ENCODE peak calls at places on chromosomes 6 and 20, in ten cellular contexts. One of them, this sample, is unnamed.
A peak's percentile ranks its signal among the peaks of the same experiment; 100 is the strongest.

GRCh38 chr6:35072698-35073055 is 68.5 kb downstream of the TCP11 start:
- DNase-seq in T follicular helper cell: no peak
- DNase-seq in tibial artery: no peak
- DNase-seq in breast epithelium: no peak
- DNase-seq in smooth muscle cell of the brain vasculature: no peak
- DNase-seq in NCI-H460: no peak
- DNase-seq in cerebellar nuclear complex: no peak
- DNase-seq in AG04450: no peak
- DNase-seq in SJSA1: no peak
- DNase-seq in effector CD4-positive, alpha-beta T cell: no peak
- DNase-seq in this sample: no peak

GRCh38 chr20:32522525-32522774 is 62.7 kb downstream of the NOL4L start:
- DNase-seq in cerebellar nuclear complex: no peak
- DNase-seq in breast epithelium: no peak
- DNase-seq in T follicular helper cell: no peak
- DNase-seq in effector CD4-positive, alpha-beta T cell: no peak
- DNase-seq in SJSA1: no peak
- DNase-seq in tibial artery: no peak
- DNase-seq in NCI-H460: no peak
- DNase-seq in AG04450: no peak
- DNase-seq in smooth muscle cell of the brain vasculature: no peak
- DNase-seq in this sample: no peak

GRCh38 chr6:160933256-160933655 is 58.3 kb upstream of the MAP3K4 start:
- DNase-seq in smooth muscle cell of the brain vasculature: no peak
- DNase-seq in breast epithelium: no peak
- DNase-seq in T follicular helper cell: no peak
- DNase-seq in NCI-H460: no peak
- DNase-seq in tibial artery: no peak
- DNase-seq in effector CD4-positive, alpha-beta T cell: no peak
- DNase-seq in SJSA1: no peak
- DNase-seq in cerebellar nuclear complex: no peak
- DNase-seq in AG04450: no peak
- DNase-seq in this sample: no peak

GRCh38 chr6:148075352-148075751 is 267.3 kb upstream of the SASH1 start:
- DNase-seq in AG04450: no peak
- DNase-seq in SJSA1: no peak
- DNase-seq in cerebellar nuclear complex: no peak
- DNase-seq in effector CD4-positive, alpha-beta T cell: no peak
- DNase-seq in smooth muscle cell of the brain vasculature: no peak
- DNase-seq in breast epithelium: no peak
- DNase-seq in T follicular helper cell: no peak
- DNase-seq in NCI-H460: no peak
- DNase-seq in tibial artery: no peak
- DNase-seq in this sample: no peak

GRCh38 chr6:53227847-53228246 is 79.2 kb upstream of the GCM1 start:
- DNase-seq in tibial artery: no peak
- DNase-seq in breast epithelium: no peak
- DNase-seq in cerebellar nuclear complex: no peak
- DNase-seq in effector CD4-positive, alpha-beta T cell: no peak
- DNase-seq in smooth muscle cell of the brain vasculature: no peak
- DNase-seq in SJSA1: no peak
- DNase-seq in AG04450: no peak
- DNase-seq in T follicular helper cell: no peak
- DNase-seq in NCI-H460: no peak
- DNase-seq in this sample: no peak

GRCh38 chr20:35663813-35664543 is 722 bp downstream of the CPNE1 start:
- DNase-seq in tibial artery: peak; percentile 32
- DNase-seq in AG04450: no peak
- DNase-seq in cerebellar nuclear complex: no peak
- DNase-seq in effector CD4-positive, alpha-beta T cell: peak; percentile 51
- DNase-seq in breast epithelium: no peak
- DNase-seq in T follicular helper cell: peak; percentile 56
- DNase-seq in smooth muscle cell of the brain vasculature: no peak
- DNase-seq in SJSA1: no peak
- DNase-seq in NCI-H460: peak; percentile 6
- DNase-seq in this sample: no peak

GRCh38 chr6:83633609-83634008 is 75.3 kb downstream of the SNAP91 start:
- DNase-seq in NCI-H460: no peak
- DNase-seq in cerebellar nuclear complex: no peak
- DNase-seq in tibial artery: no peak
- DNase-seq in breast epithelium: no peak
- DNase-seq in effector CD4-positive, alpha-beta T cell: no peak
- DNase-seq in AG04450: no peak
- DNase-seq in smooth muscle cell of the brain vasculature: no peak
- DNase-seq in SJSA1: no peak
- DNase-seq in T follicular helper cell: no peak
- DNase-seq in this sample: no peak

GRCh38 chr20:33119725-33120720 is 40.6 kb downstream of the BPIFB4 start:
- DNase-seq in tibial artery: no peak
- DNase-seq in SJSA1: no peak
- DNase-seq in AG04450: no peak
- DNase-seq in cerebellar nuclear complex: no peak
- DNase-seq in NCI-H460: no peak
- DNase-seq in smooth muscle cell of the brain vasculature: no peak
- DNase-seq in effector CD4-positive, alpha-beta T cell: no peak
- DNase-seq in T follicular helper cell: no peak
- DNase-seq in breast epithelium: no peak
- DNase-seq in this sample: no peak

GRCh38 chr20:50304501-50304856 is 113.8 kb downstream of the CEBPB start:
- DNase-seq in T follicular helper cell: no peak
- DNase-seq in tibial artery: peak; percentile 69
- DNase-seq in smooth muscle cell of the brain vasculature: no peak
- DNase-seq in SJSA1: no peak
- DNase-seq in cerebellar nuclear complex: no peak
- DNase-seq in effector CD4-positive, alpha-beta T cell: no peak
- DNase-seq in breast epithelium: no peak
- DNase-seq in AG04450: no peak
- DNase-seq in NCI-H460: no peak
- DNase-seq in this sample: peak; percentile 72

GRCh38 chr6:113313841-113314240 is 543.3 kb upstream of the MARCKS start:
- DNase-seq in T follicular helper cell: no peak
- DNase-seq in tibial artery: no peak
- DNase-seq in breast epithelium: no peak
- DNase-seq in SJSA1: no peak
- DNase-seq in AG04450: no peak
- DNase-seq in smooth muscle cell of the brain vasculature: no peak
- DNase-seq in cerebellar nuclear complex: no peak
- DNase-seq in effector CD4-positive, alpha-beta T cell: no peak
- DNase-seq in NCI-H460: no peak
- DNase-seq in this sample: no peak

GRCh38 chr6:33375143-33375649 is 16.4 kb upstream of the KIFC1 start:
- DNase-seq in cerebellar nuclear complex: no peak
- DNase-seq in smooth muscle cell of the brain vasculature: peak; percentile 39
- DNase-seq in NCI-H460: peak; percentile 32
- DNase-seq in SJSA1: no peak
- DNase-seq in breast epithelium: peak; percentile 78
- DNase-seq in tibial artery: peak; percentile 82
- DNase-seq in T follicular helper cell: no peak
- DNase-seq in AG04450: peak; percentile 59
- DNase-seq in effector CD4-positive, alpha-beta T cell: no peak
- DNase-seq in this sample: peak; percentile 40

GRCh38 chr6:75504902-75505233 is 11.3 kb upstream of the FILIP1 start:
- DNase-seq in breast epithelium: no peak
- DNase-seq in effector CD4-positive, alpha-beta T cell: no peak
- DNase-seq in smooth muscle cell of the brain vasculature: no peak
- DNase-seq in cerebellar nuclear complex: no peak
- DNase-seq in SJSA1: no peak
- DNase-seq in tibial artery: peak; percentile 49
- DNase-seq in NCI-H460: no peak
- DNase-seq in AG04450: no peak
- DNase-seq in T follicular helper cell: no peak
- DNase-seq in this sample: no peak

GRCh38 chr6:107713214-107713962 is 110.7 kb downstream of the SCML4 start:
- DNase-seq in cerebellar nuclear complex: no peak
- DNase-seq in smooth muscle cell of the brain vasculature: no peak
- DNase-seq in tibial artery: no peak
- DNase-seq in effector CD4-positive, alpha-beta T cell: no peak
- DNase-seq in breast epithelium: no peak
- DNase-seq in T follicular helper cell: no peak
- DNase-seq in SJSA1: no peak
- DNase-seq in AG04450: no peak
- DNase-seq in NCI-H460: no peak
- DNase-seq in this sample: no peak

GRCh38 chr20:21424846-21425245 is 27.5 kb upstream of the NKX2-4 start:
- DNase-seq in effector CD4-positive, alpha-beta T cell: no peak
- DNase-seq in T follicular helper cell: no peak
- DNase-seq in breast epithelium: no peak
- DNase-seq in smooth muscle cell of the brain vasculature: no peak
- DNase-seq in tibial artery: no peak
- DNase-seq in AG04450: no peak
- DNase-seq in cerebellar nuclear complex: no peak
- DNase-seq in NCI-H460: no peak
- DNase-seq in SJSA1: no peak
- DNase-seq in this sample: no peak

GRCh38 chr6:4346659-4347333 is 211.4 kb upstream of the ECI2 start:
- DNase-seq in T follicular helper cell: no peak
- DNase-seq in AG04450: no peak
- DNase-seq in tibial artery: no peak
- DNase-seq in breast epithelium: no peak
- DNase-seq in NCI-H460: no peak
- DNase-seq in smooth muscle cell of the brain vasculature: no peak
- DNase-seq in effector CD4-positive, alpha-beta T cell: no peak
- DNase-seq in cerebellar nuclear complex: no peak
- DNase-seq in SJSA1: no peak
- DNase-seq in this sample: no peak

GRCh38 chr20:7399114-7399513 is 541.1 kb downstream of the HAO1 start:
- DNase-seq in smooth muscle cell of the brain vasculature: no peak
- DNase-seq in AG04450: no peak
- DNase-seq in tibial artery: no peak
- DNase-seq in T follicular helper cell: no peak
- DNase-seq in effector CD4-positive, alpha-beta T cell: no peak
- DNase-seq in breast epithelium: no peak
- DNase-seq in NCI-H460: no peak
- DNase-seq in cerebellar nuclear complex: no peak
- DNase-seq in SJSA1: no peak
- DNase-seq in this sample: no peak

GRCh38 chr6:103769431-103769830 is 1090.3 kb downstream of the HACE1 start:
- DNase-seq in smooth muscle cell of the brain vasculature: no peak
- DNase-seq in NCI-H460: no peak
- DNase-seq in T follicular helper cell: no peak
- DNase-seq in effector CD4-positive, alpha-beta T cell: no peak
- DNase-seq in tibial artery: no peak
- DNase-seq in breast epithelium: no peak
- DNase-seq in AG04450: no peak
- DNase-seq in cerebellar nuclear complex: no peak
- DNase-seq in SJSA1: peak; percentile 18
- DNase-seq in this sample: no peak

GRCh38 chr6:160077526-160077925 is 44.1 kb upstream of the SLC22A1 start:
- DNase-seq in tibial artery: no peak
- DNase-seq in cerebellar nuclear complex: no peak
- DNase-seq in smooth muscle cell of the brain vasculature: no peak
- DNase-seq in AG04450: peak; percentile 29
- DNase-seq in breast epithelium: no peak
- DNase-seq in SJSA1: peak; percentile 62
- DNase-seq in T follicular helper cell: no peak
- DNase-seq in NCI-H460: no peak
- DNase-seq in effector CD4-positive, alpha-beta T cell: no peak
- DNase-seq in this sample: peak; percentile 25

GRCh38 chr6:52416629-52417151 is 3.5 kb upstream of the EFHC1 start:
- DNase-seq in T follicular helper cell: no peak
- DNase-seq in NCI-H460: peak; percentile 63
- DNase-seq in breast epithelium: no peak
- DNase-seq in effector CD4-positive, alpha-beta T cell: no peak
- DNase-seq in SJSA1: peak; percentile 70
- DNase-seq in AG04450: no peak
- DNase-seq in tibial artery: no peak
- DNase-seq in smooth muscle cell of the brain vasculature: no peak
- DNase-seq in cerebellar nuclear complex: no peak
- DNase-seq in this sample: no peak

GRCh38 chr20:31842471-31843157 is 2.8 kb downstream of the FOXS1 start:
- DNase-seq in effector CD4-positive, alpha-beta T cell: no peak
- DNase-seq in cerebellar nuclear complex: no peak
- DNase-seq in AG04450: no peak
- DNase-seq in smooth muscle cell of the brain vasculature: no peak
- DNase-seq in breast epithelium: no peak
- DNase-seq in NCI-H460: no peak
- DNase-seq in SJSA1: peak; percentile 62
- DNase-seq in T follicular helper cell: no peak
- DNase-seq in tibial artery: no peak
- DNase-seq in this sample: no peak

GRCh38 chr6:1606533-1607235 is 3.0 kb upstream of the FOXC1 start:
- DNase-seq in breast epithelium: no peak
- DNase-seq in T follicular helper cell: no peak
- DNase-seq in smooth muscle cell of the brain vasculature: no peak
- DNase-seq in AG04450: no peak
- DNase-seq in NCI-H460: no peak
- DNase-seq in cerebellar nuclear complex: no peak
- DNase-seq in tibial artery: peak; percentile 58
- DNase-seq in effector CD4-positive, alpha-beta T cell: no peak
- DNase-seq in SJSA1: no peak
- DNase-seq in this sample: no peak

GRCh38 chr6:24107294-24107693 is 18.7 kb upstream of the NRSN1 start:
- DNase-seq in cerebellar nuclear complex: no peak
- DNase-seq in effector CD4-positive, alpha-beta T cell: no peak
- DNase-seq in NCI-H460: no peak
- DNase-seq in breast epithelium: no peak
- DNase-seq in smooth muscle cell of the brain vasculature: no peak
- DNase-seq in tibial artery: no peak
- DNase-seq in SJSA1: no peak
- DNase-seq in AG04450: no peak
- DNase-seq in T follicular helper cell: no peak
- DNase-seq in this sample: no peak

GRCh38 chr6:42572523-42572922 is 8.7 kb downstream of the UBR2 start:
- DNase-seq in AG04450: no peak
- DNase-seq in cerebellar nuclear complex: no peak
- DNase-seq in T follicular helper cell: no peak
- DNase-seq in tibial artery: no peak
- DNase-seq in effector CD4-positive, alpha-beta T cell: no peak
- DNase-seq in smooth muscle cell of the brain vasculature: no peak
- DNase-seq in NCI-H460: no peak
- DNase-seq in breast epithelium: no peak
- DNase-seq in SJSA1: no peak
- DNase-seq in this sample: no peak

GRCh38 chr20:49631074-49631716 is 63.3 kb upstream of the PTGIS start:
- DNase-seq in AG04450: no peak
- DNase-seq in cerebellar nuclear complex: no peak
- DNase-seq in breast epithelium: no peak
- DNase-seq in tibial artery: no peak
- DNase-seq in effector CD4-positive, alpha-beta T cell: no peak
- DNase-seq in T follicular helper cell: no peak
- DNase-seq in smooth muscle cell of the brain vasculature: no peak
- DNase-seq in NCI-H460: no peak
- DNase-seq in SJSA1: no peak
- DNase-seq in this sample: no peak

GRCh38 chr6:53309059-53309896 is 39.5 kb downstream of the ELOVL5 start:
- DNase-seq in breast epithelium: no peak
- DNase-seq in T follicular helper cell: no peak
- DNase-seq in SJSA1: no peak
- DNase-seq in AG04450: no peak
- DNase-seq in NCI-H460: no peak
- DNase-seq in effector CD4-positive, alpha-beta T cell: no peak
- DNase-seq in cerebellar nuclear complex: no peak
- DNase-seq in tibial artery: no peak
- DNase-seq in smooth muscle cell of the brain vasculature: no peak
- DNase-seq in this sample: no peak

GRCh38 chr6:24358219-24358821 is 461 bp upstream of the DCDC2 start:
- DNase-seq in T follicular helper cell: no peak
- DNase-seq in cerebellar nuclear complex: no peak
- DNase-seq in smooth muscle cell of the brain vasculature: no peak
- DNase-seq in tibial artery: no peak
- DNase-seq in breast epithelium: no peak
- DNase-seq in NCI-H460: no peak
- DNase-seq in effector CD4-positive, alpha-beta T cell: no peak
- DNase-seq in SJSA1: no peak
- DNase-seq in AG04450: no peak
- DNase-seq in this sample: no peak

This sample was measured in BJ.